ENCODE peak calls at places on chromosomes 3 and 15, in four cellular contexts. T is K562, Z is WTC11, D is SK-N-SH. J is an unnamed sample.

GRCh38 chr15:59691194-59691805 is 2.2 kb upstream of the BNIP2 start:
- DNase-seq in Z (no peak), D (peak), T (peak), J (no peak)

GRCh38 chr3:35950045-35950444 is 310.7 kb downstream of the ARPP21 start:
- DNase-seq in D (no peak), T (no peak), Z (no peak), J (no peak)

GRCh38 chr3:119206611-119207511 is 33.5 kb downstream of the UPK1B start:
- DNase-seq in Z (no peak), T (no peak), D (no peak), J (no peak)

GRCh38 chr15:67819636-67820035 is 5.7 kb upstream of the SKOR1 start:
- DNase-seq in Z (no peak), T (no peak), D (no peak), J (no peak)

GRCh38 chr3:197270558-197271317 is 27.7 kb downstream of the DLG1 start:
- DNase-seq in T (no peak), D (no peak), Z (no peak), J (no peak)

GRCh38 chr15:48643236-48643635 is 2.3 kb downstream of the FBN1 start:
- DNase-seq in D (no peak), Z (no peak), T (no peak), J (no peak)

GRCh38 chr3:11709782-11710181 is 66.1 kb upstream of the VGLL4 start:
- DNase-seq in T (no peak), D (no peak), Z (no peak), J (no peak)

GRCh38 chr3:11480663-11481298 is 162.9 kb downstream of the VGLL4 start:
- DNase-seq in Z (peak), T (peak), D (no peak), J (no peak)

GRCh38 chr15:78179286-78179840 is 30.2 kb downstream of the IDH3A start:
- DNase-seq in D (no peak), T (no peak), Z (no peak), J (no peak)

GRCh38 chr15:78179906-78180305 is 30.7 kb downstream of the IDH3A start:
- DNase-seq in D (no peak), T (no peak), Z (no peak), J (no peak)

GRCh38 chr15:78177447-78177873 is 28.3 kb downstream of the IDH3A start:
- DNase-seq in D (peak), Z (peak), T (peak), J (peak)

GRCh38 chr15:78175333-78175732 is 26.2 kb downstream of the IDH3A start:
- DNase-seq in T (no peak), Z (no peak), D (no peak), J (no peak)

DNA sequence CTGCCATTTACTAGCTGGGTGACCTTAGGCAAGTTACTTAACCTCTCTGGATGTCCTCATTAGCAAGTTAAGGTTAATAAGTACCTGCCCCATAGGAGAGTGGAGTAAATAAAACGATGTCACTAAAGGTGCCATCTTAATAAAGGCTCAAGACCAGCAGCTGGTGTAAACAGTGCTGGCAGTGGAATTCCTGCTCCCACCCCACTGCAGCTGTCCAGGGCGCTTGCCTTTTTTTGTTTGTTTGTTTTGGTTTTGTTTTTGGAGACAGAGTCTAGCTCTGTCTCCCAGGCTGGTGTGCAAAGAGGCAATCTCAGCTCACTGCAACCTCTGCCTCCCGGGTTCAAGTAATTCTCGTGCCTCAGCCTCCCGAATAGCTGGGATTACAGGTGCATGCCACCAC is 28.9 kb downstream of the IDH3A start:
- DNase-seq in D (no peak), T (no peak), Z (no peak), J (no peak)
- TF ChIP-seq TEAD4 in D (no peak), T (no peak), Z (no peak), J (no peak)

DNA sequence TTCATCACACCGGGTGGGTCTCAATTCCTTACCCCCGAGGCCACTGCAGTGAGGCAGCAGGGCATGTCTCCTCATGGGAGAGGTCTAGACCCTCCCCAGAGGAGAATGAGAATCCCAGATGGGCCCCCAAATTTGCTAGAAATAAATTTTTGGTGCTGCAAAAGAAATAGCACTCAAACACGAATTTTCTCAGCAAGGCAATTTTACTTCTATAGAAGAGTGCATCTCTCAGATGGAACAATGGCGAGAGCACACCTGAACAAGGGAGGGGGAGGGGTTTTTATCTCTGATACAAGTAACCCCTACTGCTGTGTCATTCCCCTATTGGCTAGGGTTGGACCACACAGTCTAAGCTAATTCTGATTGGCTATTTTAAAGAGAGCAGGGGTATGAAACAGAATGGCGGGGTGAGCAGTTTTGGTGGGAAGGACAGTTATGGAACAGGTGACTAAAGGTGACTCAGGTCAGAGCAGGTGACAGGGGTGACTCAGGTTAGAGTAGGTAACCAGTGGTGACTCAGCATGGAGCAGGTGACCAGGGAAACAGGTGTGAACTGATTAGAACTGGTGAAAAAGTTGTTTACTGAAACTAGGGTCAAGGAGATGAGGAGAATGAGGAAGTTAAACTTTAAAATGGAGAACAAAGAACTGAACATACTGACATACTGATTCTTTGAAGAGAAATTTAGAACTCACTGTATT is 93.0 kb upstream of the WNT7A start:
- DNase-seq in Z (no peak), T (no peak), D (no peak), J (no peak)
- TF ChIP-seq TEAD4 in Z (no peak), T (no peak), D (no peak), J (no peak)

DNA sequence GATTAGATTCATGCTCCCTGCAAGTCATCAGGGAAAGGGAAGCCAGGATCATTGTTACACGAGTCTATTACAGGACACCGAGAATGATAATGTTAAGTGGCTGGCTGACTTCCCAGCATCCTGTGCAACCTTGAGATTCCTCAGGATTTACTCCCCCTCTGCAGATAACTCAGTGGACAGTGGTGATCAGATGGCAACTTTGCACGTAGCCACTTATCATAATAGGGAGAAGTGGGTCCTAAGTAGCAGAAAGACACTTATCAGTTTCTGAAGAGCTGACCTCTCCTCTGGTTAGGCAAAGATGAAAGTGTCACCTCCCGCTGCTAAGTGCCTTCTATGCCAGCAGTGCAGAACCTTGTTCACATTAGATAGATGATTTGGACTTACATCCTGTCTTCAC is 6.7 kb upstream of the TMPRSS7 start:
- DNase-seq in D (no peak), Z (no peak), T (no peak), J (no peak)
- TF ChIP-seq TEAD4 in D (no peak), Z (no peak), T (no peak), J (no peak)

GRCh38 chr15:90201944-90202375 is 830 bp downstream of the SEMA4B start:
- DNase-seq in T (no peak), Z (peak), D (peak), J (peak)
- TF ChIP-seq TEAD4 in T (no peak), Z (no peak), D (no peak), J (no peak)

GRCh38 chr3:14177580-14178246 is 688 bp downstream of the XPC start:
- DNase-seq in Z (no peak), T (no peak), D (no peak), J (no peak)
- TF ChIP-seq TEAD4 in Z (no peak), T (no peak), D (no peak), J (no peak)

GRCh38 chr3:111734652-111735051 is 124.4 kb upstream of the PHLDB2 start:
- DNase-seq in D (no peak), T (no peak), Z (no peak), J (no peak)
- TF ChIP-seq TEAD4 in D (no peak), T (no peak), Z (no peak), J (no peak)

GRCh38 chr3:43870110-43870509 is 179.4 kb downstream of the ABHD5 start:
- DNase-seq in T (no peak), Z (no peak), D (no peak), J (no peak)
- TF ChIP-seq TEAD4 in T (no peak), Z (no peak), D (peak), J (no peak)

DNA sequence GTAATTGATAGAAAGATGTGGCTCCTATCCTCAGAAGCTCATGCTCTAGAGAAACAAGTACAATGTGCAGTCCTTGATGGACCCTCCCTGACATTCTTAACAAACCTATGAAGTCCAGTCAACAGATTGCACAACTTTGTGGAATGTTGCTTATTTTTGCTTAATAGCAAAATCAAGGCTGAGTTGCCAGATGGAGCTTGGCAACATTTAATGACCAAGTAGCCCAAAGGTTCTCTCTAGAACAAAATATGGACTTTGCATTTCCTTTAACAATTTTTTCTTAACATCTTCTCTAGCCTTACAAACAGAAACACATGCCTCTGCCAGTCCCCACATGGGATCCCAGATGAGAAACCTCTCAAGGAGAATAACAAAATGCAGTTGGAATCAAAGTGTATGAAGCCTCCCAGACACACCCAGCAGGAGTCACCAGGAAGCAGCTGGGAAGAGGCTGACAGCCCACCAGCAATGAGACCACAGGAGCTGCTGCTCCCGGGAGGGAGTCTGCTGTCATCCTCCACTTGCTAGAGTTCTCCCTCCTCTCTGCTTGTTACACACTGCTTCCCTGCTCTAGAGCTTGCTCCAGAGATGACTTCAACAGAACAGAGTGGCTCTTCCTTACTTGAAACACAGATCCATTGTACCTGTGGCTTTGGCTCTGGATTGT is 422.4 kb upstream of the CDIN1 start:
- DNase-seq in Z (peak), T (no peak), D (no peak), J (no peak)
- TF ChIP-seq TEAD4 in Z (no peak), T (no peak), D (no peak), J (no peak)

GRCh38 chr15:95884276-95884675 is 446.2 kb upstream of the NR2F2 start:
- DNase-seq in Z (no peak), D (no peak), T (no peak), J (no peak)
- TF ChIP-seq TEAD4 in Z (no peak), D (no peak), T (no peak), J (peak)